ENCODE peak calls at places on chromosomes 12 and 14, in nine cellular contexts. M is uterus, O is A549, T is fibroblast of mammary gland, X is LoVo, L is GM20000, S is caudate nucleus, R is endodermal cell, P is KG1. E is an unnamed sample.
A peak's percentile ranks its signal among the peaks of the same experiment; 100 is the strongest.

GRCh38 chr14:20998674-20999366 is at the start of gene SLC39A2:
- DNase-seq in M (no peak), R (peak; percentile 92), L (no peak), S (no peak), O (no peak), T (peak; percentile 80), X (no peak), P (no peak), E (peak; percentile 57)

GRCh38 chr12:21710944-21711343 is 53.3 kb upstream of the LDHB start:
- DNase-seq in R (no peak), O (no peak), P (no peak), X (peak; percentile 74), M (no peak), S (no peak), L (no peak), T (peak; percentile 63), E (peak; percentile 71)

GRCh38 chr12:108856428-108857157 is 790 bp downstream of the SSH1 start:
- DNase-seq in L (peak; percentile 32), X (peak; percentile 83), P (no peak), S (peak; percentile 25), M (peak; percentile 52), O (no peak), R (peak; percentile 84), T (peak; percentile 78), E (peak; percentile 79)

GRCh38 chr12:131621701-131622421 is 89.0 kb upstream of the SFSWAP start:
- DNase-seq in T (no peak), O (no peak), L (no peak), S (peak; percentile 89), P (no peak), X (no peak), M (no peak), R (peak; percentile 81), E (no peak)

GRCh38 chr14:57732886-57733285 is 133.0 kb downstream of the SLC35F4 start:
- DNase-seq in O (no peak), P (no peak), X (no peak), M (no peak), R (no peak), T (peak; percentile 70), L (no peak), S (no peak), E (no peak)

GRCh38 chr12:88339254-88339949 is 197.3 kb downstream of the TMTC3 start:
- DNase-seq in O (no peak), M (no peak), P (no peak), X (no peak), R (no peak), T (peak; percentile 92), S (no peak), L (no peak), E (no peak)

GRCh38 chr14:76761849-76762616 is 765 bp downstream of the VASH1 start:
- DNase-seq in O (no peak), S (peak; percentile 71), P (no peak), R (no peak), X (no peak), L (no peak), T (no peak), M (no peak), E (no peak)

GRCh38 chr12:12398026-12398859 is 41.4 kb downstream of the BORCS5 start:
- DNase-seq in P (no peak), O (peak; percentile 90), R (no peak), S (no peak), X (peak; percentile 63), L (no peak), T (peak; percentile 99), M (peak; percentile 83), E (peak; percentile 89)

GRCh38 chr14:84234281-84234680 is 1295.7 kb upstream of the FLRT2 start:
- DNase-seq in L (no peak), M (no peak), R (no peak), S (no peak), O (no peak), P (no peak), X (no peak), T (no peak), E (no peak)

GRCh38 chr12:127162902-127163301 is 1104.1 kb upstream of the TMEM132C start:
- DNase-seq in P (no peak), L (no peak), R (no peak), T (peak; percentile 89), O (no peak), M (no peak), S (no peak), X (no peak), E (no peak)

GRCh38 chr12:22275847-22276246 is 58.7 kb downstream of the ST8SIA1 start:
- DNase-seq in M (peak; percentile 94), S (no peak), L (no peak), P (no peak), O (peak; percentile 13), T (peak; percentile 99), R (peak; percentile 66), X (peak; percentile 29), E (peak; percentile 99)

GRCh38 chr12:52806169-52806811 is 7.6 kb downstream of the KRT4 start:
- DNase-seq in M (no peak), O (no peak), X (no peak), L (no peak), T (no peak), P (no peak), S (no peak), R (no peak), E (no peak)

GRCh38 chr12:47114481-47114892 is 34.7 kb upstream of the AMIGO2 start:
- DNase-seq in M (no peak), O (no peak), P (no peak), X (no peak), T (peak; percentile 9), R (no peak), L (no peak), S (no peak), E (no peak)

GRCh38 chr12:49092086-49092815 is 2.4 kb downstream of the DHH start:
- DNase-seq in M (peak; percentile 59), L (peak; percentile 90), R (peak; percentile 92), P (no peak), T (peak; percentile 41), S (peak; percentile 42), O (peak; percentile 82), X (no peak), E (no peak)

GRCh38 chr14:50605776-50606175 is 45.8 kb downstream of the ATL1 start:
- DNase-seq in R (no peak), L (no peak), M (no peak), T (no peak), O (no peak), P (no peak), X (no peak), S (no peak), E (no peak)

GRCh38 chr12:3275171-3276041 is 198.2 kb downstream of the TSPAN9 start:
- DNase-seq in O (peak; percentile 69), M (peak; percentile 82), P (peak; percentile 46), X (peak; percentile 68), R (peak; percentile 97), S (peak; percentile 27), L (peak; percentile 87), T (peak; percentile 59), E (peak; percentile 14)

GRCh38 chr12:29582156-29582555 is 84.7 kb upstream of the OVCH1 start:
- DNase-seq in L (no peak), R (no peak), X (no peak), T (no peak), O (no peak), P (no peak), M (no peak), S (no peak), E (no peak)

GRCh38 chr12:57276935-57277563 is 26.1 kb upstream of the STAC3 start:
- DNase-seq in M (no peak), X (no peak), S (no peak), T (peak; percentile 52), P (no peak), O (peak; percentile 34), L (no peak), R (peak; percentile 87), E (no peak)

GRCh38 chr12:42299392-42300308 is 26.2 kb downstream of the ZCRB1 start:
- DNase-seq in P (no peak), R (no peak), L (peak; percentile 55), M (no peak), O (no peak), S (no peak), X (no peak), T (peak; percentile 58), E (no peak)

GRCh38 chr14:91835920-91836843 is 31.2 kb downstream of the TC2N start:
- DNase-seq in S (peak; percentile 4), R (peak; percentile 97), M (peak; percentile 77), T (no peak), X (peak; percentile 90), O (peak; percentile 48), P (no peak), L (peak; percentile 91), E (no peak)

GRCh38 chr12:19892186-19892585 is 452.9 kb downstream of the AEBP2 start:
- DNase-seq in T (peak; percentile 59), L (no peak), R (no peak), S (no peak), M (no peak), X (no peak), P (no peak), O (no peak), E (no peak)

GRCh38 chr14:50013198-50013918 is 103.0 kb downstream of the VCPKMT start:
- DNase-seq in M (no peak), R (no peak), P (no peak), O (no peak), X (peak; percentile 79), S (no peak), L (no peak), T (peak; percentile 25), E (no peak)

GRCh38 chr12:58491296-58491695 is 429.0 kb downstream of the LRIG3 start:
- DNase-seq in T (peak; percentile 81), O (no peak), M (no peak), P (no peak), X (no peak), R (no peak), L (no peak), S (no peak), E (no peak)

GRCh38 chr14:76186318-76187027 is 34.8 kb downstream of the GPATCH2L start:
- DNase-seq in L (peak; percentile 30), O (no peak), S (no peak), T (no peak), R (no peak), P (no peak), X (no peak), M (no peak), E (no peak)

GRCh38 chr14:36067428-36068187 is 108.9 kb downstream of the PTCSC3 start:
- DNase-seq in M (no peak), X (no peak), T (no peak), R (no peak), O (no peak), L (no peak), S (no peak), P (no peak), E (no peak)

GRCh38 chr12:16606936-16607335 is 974 bp upstream of the LMO3 start:
- DNase-seq in S (no peak), M (peak; percentile 31), L (no peak), P (no peak), R (peak; percentile 74), X (no peak), O (no peak), T (no peak), E (no peak)

GRCh38 chr14:85579957-85580356 is 50.0 kb downstream of the FLRT2 start:
- DNase-seq in P (no peak), S (no peak), L (no peak), O (no peak), X (no peak), M (no peak), R (no peak), T (no peak), E (no peak)

GRCh38 chr12:81359736-81360135 is 281.9 kb downstream of the ACSS3 start:
- DNase-seq in P (no peak), X (no peak), M (no peak), L (no peak), R (no peak), S (no peak), T (no peak), O (no peak), E (no peak)